ENCODE peak calls at places on chromosomes 13 and 19, in five cellular contexts. G is pancreas, H is colonic mucosa, I is neuronal stem cell, E is anterior cingulate cortex. Z is an unnamed sample.

GRCh38 chr13:92769064-92769463 is 457.5 kb upstream of the GPC6 start:
- DNase-seq in E (no peak), I (no peak), H (no peak), G (no peak), Z (no peak)

GRCh38 chr13:108363651-108364050 is 94.1 kb downstream of the TNFSF13B start:
- DNase-seq in G (no peak), H (no peak), E (no peak), I (no peak), Z (no peak)

GRCh38 chr13:77492982-77493381 is 42.5 kb upstream of the SCEL start:
- DNase-seq in G (no peak), E (no peak), H (no peak), I (no peak), Z (no peak)

GRCh38 chr19:2869618-2870017 is 2.5 kb downstream of the ZNF556 start:
- DNase-seq in G (no peak), I (no peak), H (no peak), E (no peak), Z (no peak)

GRCh38 chr19:43313711-43314495 is 39.6 kb upstream of the CD177 start:
- DNase-seq in E (no peak), I (no peak), G (no peak), H (no peak), Z (no peak)

GRCh38 chr13:100470841-100471505 is 117.6 kb downstream of the GGACT start:
- DNase-seq in G (no peak), H (no peak), I (no peak), E (no peak), Z (no peak)

GRCh38 chr19:48489608-48490216 is 20.5 kb downstream of the CYTH2 start:
- DNase-seq in E (no peak), G (peak; percentile 85), H (peak; percentile 86), I (no peak), Z (peak; percentile 82)

GRCh38 chr19:2089001-2089711 is 7.0 kb downstream of the MOB3A start:
- DNase-seq in E (no peak), I (no peak), G (no peak), H (no peak), Z (no peak)

GRCh38 chr13:36124236-36124822 is 6.9 kb downstream of the DCLK1 start:
- DNase-seq in G (peak; percentile 30), E (no peak), I (no peak), H (no peak), Z (no peak)

GRCh38 chr19:15147090-15147489 is 39.9 kb downstream of the SYDE1 start:
- DNase-seq in H (no peak), I (no peak), G (no peak), E (no peak), Z (no peak)

GRCh38 chr13:51764184-51765141 is 39.5 kb downstream of the DHRS12 start:
- DNase-seq in G (peak; percentile 84), H (peak; percentile 50), E (no peak), I (no peak), Z (no peak)

GRCh38 chr19:2477141-2477710 is 1.3 kb downstream of the GADD45B start:
- DNase-seq in E (no peak), G (peak; percentile 56), H (peak; percentile 77), I (no peak), Z (peak; percentile 72)

GRCh38 chr19:15673176-15673654 is 328 bp downstream of the CYP4F12 start:
- DNase-seq in G (no peak), H (peak; percentile 60), I (no peak), E (no peak), Z (peak; percentile 79)

GRCh38 chr13:99313473-99313872 is 6.3 kb upstream of the GPR183 start:
- DNase-seq in E (no peak), I (peak; percentile 45), H (no peak), G (no peak), Z (no peak)

GRCh38 chr13:106513025-106513424 is 22.4 kb downstream of the EFNB2 start:
- DNase-seq in G (no peak), H (no peak), E (no peak), I (no peak), Z (no peak)

GRCh38 chr19:16587031-16588023 is 15.1 kb upstream of the SLC35E1 start:
- DNase-seq in I (no peak), E (peak; percentile 63), H (peak; percentile 39), G (no peak), Z (no peak)

GRCh38 chr13:113445791-113446487 is 7.3 kb downstream of the ADPRHL1 start:
- DNase-seq in E (no peak), G (no peak), I (no peak), H (no peak), Z (no peak)

GRCh38 chr13:113507564-113508210 is 17.2 kb upstream of the DCUN1D2 start:
- DNase-seq in E (no peak), I (no peak), H (no peak), G (no peak), Z (no peak)

GRCh38 chr19:45973564-45974338 is at the start of gene NOVA2:
- DNase-seq in G (peak; percentile 45), E (peak; percentile 83), H (peak; percentile 33), I (peak; percentile 89), Z (peak; percentile 63)

GRCh38 chr13:31930490-31930889 is 101.1 kb upstream of the FRY start:
- DNase-seq in H (no peak), E (no peak), G (no peak), I (no peak), Z (no peak)

GRCh38 chr19:18741566-18742121 is 49.5 kb downstream of the COMP start:
- DNase-seq in E (no peak), H (peak; percentile 79), G (peak; percentile 88), I (no peak), Z (no peak)

GRCh38 chr13:23378009-23378632 is 55.4 kb downstream of the SACS start:
- DNase-seq in E (no peak), H (peak; percentile 37), I (no peak), G (no peak), Z (no peak)

GRCh38 chr13:105806335-105806920 is 729.0 kb downstream of the EFNB2 start:
- DNase-seq in E (no peak), I (no peak), H (no peak), G (no peak), Z (no peak)

GRCh38 chr19:39307233-39307821 is 11.1 kb downstream of the IFNL1 start:
- DNase-seq in E (no peak), G (no peak), I (no peak), H (peak; percentile 71), Z (no peak)